ENCODE peak calls at places on chromosomes 12 and 14, in ten cellular contexts. P, Z, L, A, B, M, R, G, C and F are unnamed samples.

GRCh38 chr12:62760779-62761178 is 174.2 kb downstream of the PPM1H start:
- DNase-seq in M (no peak), G (no peak), B (no peak), L (no peak), A (no peak), R (no peak), C (no peak), Z (peak), P (peak), F (no peak)

GRCh38 chr12:51639361-51639760 is 48.3 kb downstream of the SCN8A start:
- DNase-seq in M (no peak), L (no peak), C (no peak), G (no peak), B (no peak), A (no peak), R (no peak), Z (no peak), P (no peak), F (no peak)

GRCh38 chr12:26488339-26488738 is 293.0 kb downstream of the SSPN start:
- DNase-seq in A (no peak), Z (no peak), B (no peak), L (no peak), P (no peak), C (no peak), M (no peak), G (no peak), R (no peak), F (no peak)

GRCh38 chr14:23485311-23485710 is 15.8 kb downstream of the NGDN start:
- DNase-seq in M (no peak), Z (no peak), C (no peak), B (no peak), A (no peak), G (no peak), R (no peak), L (no peak), P (no peak), F (no peak)

GRCh38 chr12:79384551-79384950 is 306.2 kb downstream of the PAWR start:
- DNase-seq in A (no peak), Z (no peak), L (no peak), G (no peak), C (no peak), M (no peak), B (no peak), R (no peak), P (no peak), F (no peak)

GRCh38 chr12:5442251-5443006 is 10.5 kb downstream of the NTF3 start:
- DNase-seq in B (no peak), R (no peak), A (no peak), P (peak), Z (peak), M (no peak), L (no peak), G (peak), C (peak), F (no peak)

GRCh38 chr14:94887591-94887990 is 117.7 kb upstream of the GSC start:
- DNase-seq in Z (no peak), L (no peak), G (no peak), R (no peak), B (no peak), C (no peak), M (no peak), P (no peak), A (no peak), F (no peak)

GRCh38 chr12:27277846-27278260 is 33.8 kb downstream of the STK38L start:
- DNase-seq in C (no peak), L (no peak), G (no peak), B (peak), A (peak), R (no peak), Z (peak), M (peak), P (no peak), F (no peak)

GRCh38 chr12:27973487-27973890 is 956 bp upstream of the PTHLH start:
- DNase-seq in B (no peak), A (no peak), C (no peak), G (no peak), Z (no peak), P (no peak), M (no peak), R (no peak), L (no peak), F (no peak)

GRCh38 chr14:89773151-89773550 is 181.4 kb downstream of the EFCAB11 start:
- DNase-seq in Z (no peak), L (no peak), A (no peak), B (no peak), G (no peak), R (no peak), M (no peak), P (no peak), C (no peak), F (no peak)

GRCh38 chr12:124829008-124829707 is 34.5 kb downstream of the SCARB1 start:
- DNase-seq in C (no peak), R (no peak), A (no peak), G (peak), L (no peak), M (peak), P (peak), Z (peak), B (peak), F (no peak)

GRCh38 chr14:61750708-61751474 is 11.3 kb upstream of the SNAPC1 start:
- DNase-seq in Z (no peak), P (peak), G (peak), C (peak), R (peak), A (peak), B (peak), M (peak), L (peak), F (peak)

GRCh38 chr12:26097046-26097878 is 27.6 kb downstream of the BHLHE41 start:
- DNase-seq in L (peak), Z (peak), M (peak), B (peak), P (peak), C (peak), G (peak), A (peak), R (peak), F (no peak)

GRCh38 chr12:12533238-12533829 is 29.3 kb downstream of the DUSP16 start:
- DNase-seq in G (no peak), P (no peak), A (peak), C (peak), L (peak), Z (peak), R (no peak), B (no peak), M (peak), F (no peak)

GRCh38 chr12:72141381-72141780 is 130.8 kb upstream of the TRHDE start:
- DNase-seq in L (no peak), R (no peak), A (no peak), B (no peak), Z (peak), P (no peak), M (no peak), G (peak), C (peak), F (no peak)

GRCh38 chr14:72054929-72055328 is 122.7 kb downstream of the RGS6 start:
- DNase-seq in Z (no peak), M (no peak), B (no peak), C (no peak), R (no peak), A (no peak), G (no peak), L (no peak), P (no peak), F (no peak)

GRCh38 chr14:53227154-53227718 is 74.1 kb upstream of the DDHD1 start:
- DNase-seq in P (no peak), C (no peak), L (no peak), R (no peak), G (no peak), Z (no peak), B (no peak), A (no peak), M (no peak), F (no peak)

GRCh38 chr12:41663487-41664258 is 475.6 kb downstream of the PDZRN4 start:
- DNase-seq in L (no peak), G (no peak), P (peak), M (no peak), R (no peak), B (no peak), A (no peak), C (peak), Z (peak), F (no peak)

GRCh38 chr12:118741196-118741595 is 240.1 kb upstream of the SRRM4 start:
- DNase-seq in Z (no peak), L (no peak), B (no peak), M (no peak), A (no peak), R (no peak), C (no peak), G (no peak), P (no peak), F (no peak)

GRCh38 chr12:102478416-102479098 is 1.8 kb downstream of the IGF1 start:
- DNase-seq in Z (no peak), L (peak), C (no peak), G (no peak), M (peak), P (no peak), A (no peak), R (no peak), B (no peak), F (no peak)
- TF ChIP-seq EP300 in Z (no peak), L (no peak), C (no peak), G (no peak), M (no peak), P (no peak), A (no peak), R (no peak), B (no peak), F (no peak)

GRCh38 chr12:107597695-107598410 is 87.7 kb upstream of the PWP1 start:
- DNase-seq in C (no peak), P (no peak), B (no peak), M (no peak), R (no peak), Z (peak), L (no peak), A (no peak), G (no peak), F (no peak)
- TF ChIP-seq EP300 in C (no peak), P (no peak), B (no peak), M (no peak), R (no peak), Z (no peak), L (no peak), A (no peak), G (no peak), F (no peak)

GRCh38 chr12:48002179-48002601 is 2.1 kb downstream of the COL2A1 start:
- DNase-seq in P (peak), Z (no peak), A (no peak), G (no peak), B (no peak), L (no peak), R (no peak), C (peak), M (no peak), F (no peak)
- TF ChIP-seq EP300 in P (no peak), Z (no peak), A (no peak), G (no peak), B (no peak), L (no peak), R (no peak), C (no peak), M (no peak), F (no peak)

DNA sequence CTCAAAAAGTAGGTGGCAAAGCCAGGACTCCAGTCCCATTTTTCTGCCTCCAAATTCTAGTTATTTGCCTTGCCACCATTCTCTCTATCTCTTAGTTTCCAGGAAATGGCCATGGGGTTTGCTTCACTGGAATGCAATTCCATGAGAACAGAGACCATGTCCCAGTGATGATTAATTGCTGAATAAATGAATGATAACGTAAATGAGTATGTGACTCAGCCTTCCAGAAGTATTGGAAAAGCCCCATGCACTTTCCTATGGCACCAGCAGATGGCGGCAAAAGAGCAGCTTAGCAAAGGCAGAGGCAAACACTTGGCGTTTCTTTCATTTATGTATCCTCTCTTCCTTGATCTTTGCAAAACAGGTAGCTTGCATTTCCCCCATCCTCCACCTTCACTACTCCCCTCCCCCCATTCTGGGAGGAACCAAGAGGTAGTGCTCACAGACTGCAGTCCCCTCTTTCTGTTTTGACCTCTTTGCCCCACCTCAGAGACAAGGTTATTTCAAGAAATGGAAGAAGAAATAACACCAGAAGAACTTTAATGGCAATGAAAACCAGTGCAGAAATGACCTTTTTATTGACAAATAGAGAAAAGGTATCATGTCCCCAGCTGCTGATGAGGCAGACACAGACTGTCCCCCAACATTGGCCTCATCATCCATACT is 21.3 kb downstream of the TBX3 start:
- DNase-seq in Z (peak), P (peak), G (peak), A (peak), M (peak), B (peak), C (peak), L (peak), R (peak), F (peak)
- TF ChIP-seq EP300 in Z (no peak), P (peak), G (no peak), A (no peak), M (no peak), B (no peak), C (peak), L (no peak), R (no peak), F (no peak)

GRCh38 chr12:110002691-110003515 is 3.7 kb downstream of the ANKRD13A start:
- DNase-seq in A (no peak), R (no peak), B (no peak), C (no peak), G (no peak), M (no peak), L (no peak), P (no peak), Z (no peak), F (no peak)
- TF ChIP-seq EP300 in A (no peak), R (no peak), B (no peak), C (no peak), G (no peak), M (no peak), L (no peak), P (no peak), Z (no peak), F (no peak)

DNA sequence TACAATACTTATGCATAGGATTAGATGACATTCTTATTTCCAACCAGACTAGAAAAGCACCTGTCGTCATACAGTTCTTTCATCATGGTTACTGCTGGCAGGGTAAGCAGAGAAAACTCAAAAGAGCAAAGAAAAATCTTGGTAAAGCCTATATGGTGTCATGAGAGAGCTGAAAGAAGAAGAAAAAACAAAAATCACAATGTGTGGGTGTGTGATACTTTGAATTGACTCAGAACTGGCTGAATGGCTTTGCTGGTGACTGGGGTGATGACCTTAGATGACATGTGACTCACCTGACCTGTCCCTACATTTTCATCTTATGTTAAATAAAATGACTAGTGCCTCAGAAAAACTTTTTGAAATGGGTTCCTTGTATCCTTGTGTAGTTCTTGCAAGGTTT is 278.1 kb upstream of the LMO3 start:
- DNase-seq in G (no peak), C (no peak), P (no peak), A (no peak), R (no peak), L (no peak), B (no peak), M (no peak), Z (no peak), F (no peak)
- TF ChIP-seq EP300 in G (no peak), C (no peak), P (no peak), A (no peak), R (no peak), L (no peak), B (no peak), M (no peak), Z (no peak), F (no peak)

GRCh38 chr14:93050761-93051160 is 65.0 kb downstream of the ITPK1 start:
- DNase-seq in A (no peak), M (peak), C (no peak), Z (no peak), R (no peak), G (no peak), L (no peak), B (no peak), P (no peak), F (no peak)

GRCh38 chr14:93049867-93050331 is 65.8 kb downstream of the ITPK1 start:
- DNase-seq in R (no peak), C (no peak), B (no peak), Z (no peak), P (no peak), M (no peak), G (no peak), A (peak), L (peak), F (no peak)

GRCh38 chr14:93054006-93054405 is 61.7 kb downstream of the ITPK1 start:
- DNase-seq in B (no peak), L (no peak), Z (no peak), R (no peak), M (peak), C (no peak), A (no peak), P (no peak), G (no peak), F (no peak)

GRCh38 chr14:93049295-93049694 is 66.4 kb downstream of the ITPK1 start:
- DNase-seq in C (no peak), M (peak), P (no peak), Z (no peak), R (no peak), L (no peak), A (no peak), B (no peak), G (no peak), F (no peak)

GRCh38 chr14:93051600-93052546 is 63.9 kb downstream of the ITPK1 start:
- DNase-seq in G (no peak), A (no peak), R (no peak), Z (no peak), M (no peak), C (no peak), B (no peak), L (no peak), P (no peak), F (no peak)
- TF ChIP-seq EP300 in G (no peak), A (no peak), R (no peak), Z (no peak), M (no peak), C (no peak), B (no peak), L (no peak), P (no peak), F (no peak)

GRCh38 chr12:127381043-127381668 is 885.8 kb upstream of the TMEM132C start:
- DNase-seq in M (peak), B (no peak), L (peak), A (no peak), P (peak), R (no peak), Z (peak), C (peak), G (peak), F (no peak)
- TF ChIP-seq EP300 in M (no peak), B (no peak), L (no peak), A (no peak), P (no peak), R (no peak), Z (no peak), C (no peak), G (no peak), F (no peak)

GRCh38 chr12:69779928-69780327 is 41.3 kb downstream of the RAB3IP start:
- DNase-seq in M (no peak), A (no peak), B (no peak), L (no peak), C (peak), P (peak), R (no peak), Z (no peak), G (peak), F (no peak)
- TF ChIP-seq EP300 in M (no peak), A (no peak), B (no peak), L (no peak), C (no peak), P (no peak), R (no peak), Z (no peak), G (no peak), F (no peak)

GRCh38 chr12:94614288-94614721 is 36.1 kb downstream of the TMCC3 start:
- DNase-seq in Z (no peak), G (no peak), M (no peak), R (no peak), L (no peak), A (no peak), P (no peak), C (no peak), B (no peak), F (no peak)

GRCh38 chr12:94615284-94616216 is 34.8 kb downstream of the TMCC3 start:
- DNase-seq in Z (peak), C (no peak), L (peak), A (no peak), B (no peak), G (no peak), R (no peak), P (peak), M (peak), F (no peak)

GRCh38 chr12:94617101-94617500 is 33.3 kb downstream of the TMCC3 start:
- DNase-seq in Z (no peak), B (no peak), R (no peak), C (no peak), P (no peak), A (no peak), M (no peak), G (no peak), L (no peak), F (no peak)

GRCh38 chr12:94618995-94619695 is 31.2 kb downstream of the TMCC3 start:
- DNase-seq in P (no peak), C (no peak), B (no peak), L (no peak), R (no peak), A (no peak), M (no peak), G (no peak), Z (no peak), F (no peak)

DNA sequence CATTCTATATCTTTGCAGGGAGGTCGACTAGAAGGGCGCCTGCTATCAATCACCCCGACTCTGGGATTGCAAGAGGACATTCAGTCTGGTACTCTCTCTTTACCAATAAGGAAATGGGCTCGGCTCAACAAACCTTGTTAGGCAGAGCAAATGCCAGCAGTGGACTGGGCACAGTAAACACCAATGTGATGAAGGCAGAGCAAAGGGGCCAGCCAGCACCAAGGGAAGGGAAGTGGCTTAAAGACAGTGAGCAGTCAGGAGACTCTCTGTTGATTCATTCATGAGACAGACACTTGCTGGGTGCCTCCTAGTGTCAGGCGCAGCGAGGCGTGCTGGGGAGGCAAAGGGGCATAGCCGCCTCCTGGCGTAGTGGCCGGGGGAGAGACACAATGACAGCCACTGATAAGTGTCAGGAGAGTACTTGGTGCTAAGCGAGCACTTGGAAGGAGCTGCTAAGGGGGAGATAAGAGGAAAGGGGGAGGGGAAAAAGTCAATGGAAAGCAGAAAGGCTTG is 34.1 kb downstream of the TMCC3 start:
- DNase-seq in B (no peak), C (no peak), G (peak), M (peak), R (peak), L (peak), Z (no peak), P (peak), A (no peak), F (no peak)
- TF ChIP-seq EP300 in B (no peak), C (no peak), G (peak), M (no peak), R (no peak), L (no peak), Z (no peak), P (no peak), A (no peak), F (no peak)